ENCODE peak calls at places on chromosomes 5 and 9, in nine cellular contexts. One of them, this sample, is unnamed. For H3K9me3, the result is how much of the 10 kb centered on the place peaks cover.

GRCh38 chr5:73826301-73826700 is 200.3 kb downstream of the ARHGEF28 start:
- DNase-seq in HepG2: no peak
- DNase-seq in suprapubic skin: no peak
- DNase-seq in sigmoid colon: no peak
- DNase-seq in A549: no peak
- DNase-seq in breast epithelium: no peak
- DNase-seq in heart left ventricle: no peak
- DNase-seq in adrenal gland: no peak
- DNase-seq in spleen: no peak
- DNase-seq in this sample: no peak

GRCh38 chr5:74200560-74200959 is 440.0 kb downstream of the ENC1 start:
- DNase-seq in HepG2: no peak
- DNase-seq in suprapubic skin: no peak
- DNase-seq in sigmoid colon: no peak
- DNase-seq in A549: no peak
- DNase-seq in breast epithelium: no peak
- DNase-seq in heart left ventricle: no peak
- DNase-seq in adrenal gland: no peak
- DNase-seq in spleen: no peak
- DNase-seq in this sample: no peak

GRCh38 chr5:81609810-81610375 is 141.0 kb downstream of the SSBP2 start:
- DNase-seq in HepG2: no peak
- DNase-seq in suprapubic skin: no peak
- DNase-seq in sigmoid colon: no peak
- DNase-seq in A549: no peak
- DNase-seq in breast epithelium: no peak
- DNase-seq in heart left ventricle: no peak
- DNase-seq in adrenal gland: no peak
- DNase-seq in spleen: no peak
- DNase-seq in this sample: no peak

GRCh38 chr9:97551308-97551707 is 49.8 kb downstream of the TMOD1 start:
- DNase-seq in HepG2: no peak
- DNase-seq in suprapubic skin: no peak
- DNase-seq in sigmoid colon: no peak
- DNase-seq in A549: no peak
- DNase-seq in breast epithelium: no peak
- DNase-seq in heart left ventricle: no peak
- DNase-seq in adrenal gland: no peak
- DNase-seq in spleen: no peak
- DNase-seq in this sample: no peak

GRCh38 chr5:161414896-161415295 is 131.6 kb downstream of the GABRB2 start:
- DNase-seq in HepG2: no peak
- DNase-seq in suprapubic skin: no peak
- DNase-seq in sigmoid colon: no peak
- DNase-seq in A549: no peak
- DNase-seq in breast epithelium: no peak
- DNase-seq in heart left ventricle: no peak
- DNase-seq in adrenal gland: no peak
- DNase-seq in spleen: no peak
- DNase-seq in this sample: no peak

GRCh38 chr5:16540421-16540820 is 74.8 kb upstream of the ZNF622 start:
- DNase-seq in HepG2: no peak
- DNase-seq in suprapubic skin: no peak
- DNase-seq in sigmoid colon: no peak
- DNase-seq in A549: no peak
- DNase-seq in breast epithelium: no peak
- DNase-seq in heart left ventricle: no peak
- DNase-seq in adrenal gland: no peak
- DNase-seq in spleen: no peak
- DNase-seq in this sample: no peak

GRCh38 chr5:150401376-150402201 is 11.1 kb downstream of the CD74 start:
- DNase-seq in HepG2: no peak
- DNase-seq in suprapubic skin: no peak
- DNase-seq in sigmoid colon: no peak
- DNase-seq in A549: no peak
- DNase-seq in breast epithelium: no peak
- DNase-seq in heart left ventricle: no peak
- DNase-seq in adrenal gland: no peak
- DNase-seq in spleen: no peak
- DNase-seq in this sample: no peak

GRCh38 chr5:1723957-1724821 is 75.4 kb downstream of the MRPL36 start:
- DNase-seq in HepG2: no peak
- DNase-seq in suprapubic skin: peak
- DNase-seq in sigmoid colon: peak
- DNase-seq in A549: no peak
- DNase-seq in breast epithelium: no peak
- DNase-seq in heart left ventricle: no peak
- DNase-seq in adrenal gland: no peak
- DNase-seq in spleen: no peak
- DNase-seq in this sample: no peak

GRCh38 chr5:147560982-147561381 is 51.1 kb upstream of the DPYSL3 start:
- DNase-seq in HepG2: no peak
- DNase-seq in suprapubic skin: no peak
- DNase-seq in sigmoid colon: no peak
- DNase-seq in A549: no peak
- DNase-seq in breast epithelium: no peak
- DNase-seq in heart left ventricle: no peak
- DNase-seq in adrenal gland: no peak
- DNase-seq in spleen: no peak
- DNase-seq in this sample: no peak

GRCh38 chr5:53597894-53598293 is 37.5 kb downstream of the NDUFS4 start:
- DNase-seq in HepG2: no peak
- DNase-seq in suprapubic skin: no peak
- DNase-seq in sigmoid colon: no peak
- DNase-seq in A549: no peak
- DNase-seq in breast epithelium: no peak
- DNase-seq in heart left ventricle: no peak
- DNase-seq in adrenal gland: no peak
- DNase-seq in spleen: no peak
- DNase-seq in this sample: no peak

GRCh38 chr5:52948418-52949076 is 40.6 kb upstream of the ITGA2 start:
- DNase-seq in HepG2: peak
- DNase-seq in suprapubic skin: no peak
- DNase-seq in sigmoid colon: peak
- DNase-seq in A549: peak
- DNase-seq in breast epithelium: no peak
- DNase-seq in heart left ventricle: peak
- DNase-seq in adrenal gland: peak
- DNase-seq in spleen: no peak
- DNase-seq in this sample: peak

GRCh38 chr5:143263272-143263810 is 140.1 kb downstream of the NR3C1 start:
- DNase-seq in HepG2: no peak
- DNase-seq in suprapubic skin: no peak
- DNase-seq in sigmoid colon: no peak
- DNase-seq in A549: no peak
- DNase-seq in breast epithelium: no peak
- DNase-seq in heart left ventricle: no peak
- DNase-seq in adrenal gland: no peak
- DNase-seq in spleen: no peak
- DNase-seq in this sample: no peak
- H3K9me3 ChIP-seq in HepG2: under half
- H3K9me3 ChIP-seq in suprapubic skin: under half
- H3K9me3 ChIP-seq in sigmoid colon: under half
- H3K9me3 ChIP-seq in A549: under half
- H3K9me3 ChIP-seq in breast epithelium: under half
- H3K9me3 ChIP-seq in heart left ventricle: under half
- H3K9me3 ChIP-seq in adrenal gland: under half
- H3K9me3 ChIP-seq in spleen: under half
- H3K9me3 ChIP-seq in this sample: under half

GRCh38 chr5:25950681-25951080 is 1087.7 kb downstream of the CDH9 start:
- DNase-seq in HepG2: no peak
- DNase-seq in suprapubic skin: no peak
- DNase-seq in sigmoid colon: no peak
- DNase-seq in A549: no peak
- DNase-seq in breast epithelium: no peak
- DNase-seq in heart left ventricle: no peak
- DNase-seq in adrenal gland: no peak
- DNase-seq in spleen: no peak
- DNase-seq in this sample: no peak

DNA sequence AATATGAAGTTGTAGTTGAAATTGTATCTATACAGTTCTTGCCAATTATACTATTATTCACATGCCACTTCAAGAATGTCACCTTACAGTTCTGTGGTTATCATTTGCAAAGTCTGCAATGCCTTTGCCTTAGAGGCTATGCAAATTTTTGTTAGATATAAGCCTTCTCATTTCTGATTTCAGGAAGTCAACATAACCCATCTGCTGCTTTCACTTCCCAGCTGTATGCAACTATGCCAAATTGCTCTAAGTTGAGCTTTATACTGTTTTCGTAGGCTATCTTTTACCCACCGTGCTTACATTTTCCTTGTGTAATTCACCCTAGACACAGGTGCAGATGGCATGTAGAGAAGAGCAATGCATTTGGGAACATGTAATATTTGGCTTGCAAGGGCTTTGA is 1083.0 kb downstream of the CDH9 start:
- DNase-seq in HepG2: no peak
- DNase-seq in suprapubic skin: no peak
- DNase-seq in sigmoid colon: no peak
- DNase-seq in A549: no peak
- DNase-seq in breast epithelium: no peak
- DNase-seq in heart left ventricle: no peak
- DNase-seq in adrenal gland: no peak
- DNase-seq in spleen: no peak
- DNase-seq in this sample: no peak
- H3K4me3 ChIP-seq in HepG2: no peak
- H3K4me3 ChIP-seq in suprapubic skin: no peak
- H3K4me3 ChIP-seq in sigmoid colon: no peak
- H3K4me3 ChIP-seq in A549: no peak
- H3K4me3 ChIP-seq in breast epithelium: no peak
- H3K4me3 ChIP-seq in heart left ventricle: no peak
- H3K4me3 ChIP-seq in adrenal gland: no peak
- H3K4me3 ChIP-seq in spleen: no peak
- H3K4me3 ChIP-seq in this sample: no peak

GRCh38 chr5:179795049-179795862 is 1.5 kb downstream of the LTC4S start:
- DNase-seq in HepG2: no peak
- DNase-seq in suprapubic skin: peak
- DNase-seq in sigmoid colon: peak
- DNase-seq in A549: no peak
- DNase-seq in breast epithelium: no peak
- DNase-seq in heart left ventricle: peak
- DNase-seq in adrenal gland: peak
- DNase-seq in spleen: peak
- DNase-seq in this sample: peak

GRCh38 chr5:179796877-179797608 is 3.3 kb downstream of the LTC4S start:
- DNase-seq in HepG2: no peak
- DNase-seq in suprapubic skin: peak
- DNase-seq in sigmoid colon: peak
- DNase-seq in A549: no peak
- DNase-seq in breast epithelium: no peak
- DNase-seq in heart left ventricle: no peak
- DNase-seq in adrenal gland: peak
- DNase-seq in spleen: peak
- DNase-seq in this sample: no peak

GRCh38 chr5:179797741-179798140 is 4.0 kb downstream of the LTC4S start:
- DNase-seq in HepG2: no peak
- DNase-seq in suprapubic skin: peak
- DNase-seq in sigmoid colon: peak
- DNase-seq in A549: no peak
- DNase-seq in breast epithelium: no peak
- DNase-seq in heart left ventricle: peak
- DNase-seq in adrenal gland: no peak
- DNase-seq in spleen: peak
- DNase-seq in this sample: no peak

GRCh38 chr5:179794575-179794974 is 789 bp downstream of the LTC4S start:
- DNase-seq in HepG2: no peak
- DNase-seq in suprapubic skin: peak
- DNase-seq in sigmoid colon: peak
- DNase-seq in A549: no peak
- DNase-seq in breast epithelium: no peak
- DNase-seq in heart left ventricle: no peak
- DNase-seq in adrenal gland: no peak
- DNase-seq in spleen: peak
- DNase-seq in this sample: no peak

DNA sequence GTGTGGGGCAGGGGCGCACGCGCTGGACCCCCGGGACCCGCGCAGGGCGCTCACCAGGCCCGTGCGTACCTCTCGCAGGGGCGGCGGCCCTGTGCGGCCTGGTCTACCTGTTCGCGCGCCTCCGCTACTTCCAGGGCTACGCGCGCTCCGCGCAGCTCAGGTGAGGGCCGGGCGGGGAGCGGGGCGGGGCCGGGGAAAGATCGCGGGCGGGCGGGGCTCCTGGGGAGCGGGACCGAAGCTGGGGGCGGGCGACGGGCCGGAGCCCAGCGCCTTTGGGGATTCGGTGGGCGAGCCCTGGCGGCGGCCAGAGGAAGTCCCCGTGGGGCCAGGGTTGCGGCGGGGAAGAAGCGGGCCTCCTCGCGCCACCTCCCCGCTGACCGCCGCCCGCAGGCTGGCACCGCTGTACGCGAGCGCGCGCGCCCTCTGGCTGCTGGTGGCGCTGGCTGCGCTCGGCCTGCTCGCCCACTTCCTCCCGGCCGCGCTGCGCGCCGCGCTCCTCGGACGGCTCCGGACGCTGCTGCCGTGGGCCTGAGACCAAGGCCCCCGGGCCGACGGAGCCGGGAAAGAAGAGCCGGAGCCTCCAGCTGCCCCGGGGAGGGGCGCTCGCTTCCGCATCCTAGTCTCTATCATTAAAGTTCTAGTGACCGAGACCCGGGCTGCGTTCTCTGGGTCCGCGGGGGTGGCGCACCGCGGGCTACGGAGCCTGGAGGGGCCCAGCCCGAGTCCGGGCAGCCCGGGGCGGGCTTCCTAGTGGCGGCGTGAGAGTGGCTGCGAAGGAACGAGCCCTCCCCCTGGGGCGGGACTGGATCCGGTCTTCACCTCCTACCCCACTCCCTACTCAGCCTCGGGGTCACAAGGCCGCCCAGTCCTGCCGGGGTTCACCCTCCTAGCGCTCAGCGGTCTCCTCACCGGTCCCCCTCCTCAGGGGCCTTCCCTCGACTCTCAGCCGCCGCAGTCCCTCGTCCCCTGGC is 2.4 kb downstream of the LTC4S start:
- DNase-seq in HepG2: peak
- DNase-seq in suprapubic skin: peak
- DNase-seq in sigmoid colon: peak
- DNase-seq in A549: peak
- DNase-seq in breast epithelium: peak
- DNase-seq in heart left ventricle: peak
- DNase-seq in adrenal gland: peak
- DNase-seq in spleen: peak
- DNase-seq in this sample: peak
- TF ChIP-seq POLR2A in HepG2: no peak
- TF ChIP-seq POLR2A in suprapubic skin: no peak
- TF ChIP-seq POLR2A in sigmoid colon: peak
- TF ChIP-seq POLR2A in A549: peak
- TF ChIP-seq POLR2A in breast epithelium: no peak
- TF ChIP-seq POLR2A in heart left ventricle: no peak
- TF ChIP-seq POLR2A in adrenal gland: peak
- TF ChIP-seq POLR2A in spleen: no peak
- TF ChIP-seq POLR2A in this sample: no peak

DNA sequence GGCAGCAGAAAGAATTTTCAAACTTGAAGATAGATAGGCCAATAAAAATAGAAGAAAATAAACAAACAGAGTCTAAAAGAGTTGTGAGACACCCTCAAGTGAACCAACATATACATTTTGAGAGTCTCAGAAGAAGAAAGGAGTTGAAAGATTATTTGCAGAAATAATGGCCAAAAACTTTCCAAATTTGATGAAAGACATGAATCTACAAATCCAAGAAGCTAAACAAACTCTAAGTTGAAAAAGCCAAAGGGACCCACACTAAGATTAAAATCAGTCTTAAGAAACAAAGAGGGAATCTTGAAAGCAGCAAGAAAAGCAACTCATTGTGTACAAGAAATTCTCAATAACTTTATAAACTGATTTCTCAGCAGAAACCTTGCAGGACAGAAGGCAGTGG is 137.0 kb downstream of the SAXO1 start:
- DNase-seq in HepG2: no peak
- DNase-seq in suprapubic skin: no peak
- DNase-seq in sigmoid colon: no peak
- DNase-seq in A549: no peak
- DNase-seq in breast epithelium: no peak
- DNase-seq in heart left ventricle: no peak
- DNase-seq in adrenal gland: no peak
- DNase-seq in spleen: no peak
- DNase-seq in this sample: no peak
- H3K9me3 ChIP-seq in HepG2: under half
- H3K9me3 ChIP-seq in suprapubic skin: under half
- H3K9me3 ChIP-seq in sigmoid colon: under half
- H3K9me3 ChIP-seq in A549: under half
- H3K9me3 ChIP-seq in breast epithelium: under half
- H3K9me3 ChIP-seq in heart left ventricle: under half
- H3K9me3 ChIP-seq in adrenal gland: under half
- H3K9me3 ChIP-seq in spleen: under half
- H3K9me3 ChIP-seq in this sample: under half

This sample was measured in stomach.